ENCODE peak calls at places on chromosome 19, in nine cellular contexts. J is OCI-LY7, U is hepatocyte, N is HCT116, Q is GM23338, Z is GM23248, V is SK-N-SH, K is PC-3, X is neural progenitor cell. T is an unnamed sample. For H3K4me1, the result is how much of the 10 kb centered on the place peaks cover.

GRCh38 chr19:31037311-31037710 is 311.9 kb downstream of the TSHZ3 start:
- DNase-seq in J (no peak), U (no peak), N (no peak), Q (no peak), Z (no peak), V (no peak), K (no peak), X (no peak), T (no peak)

GRCh38 chr19:23560051-23560450 is 127.0 kb downstream of the ZNF675 start:
- DNase-seq in J (no peak), U (no peak), N (no peak), Q (no peak), Z (no peak), V (no peak), K (no peak), X (no peak), T (no peak)

GRCh38 chr19:34317311-34317927 is 47.6 kb upstream of the GPI start:
- DNase-seq in J (peak), U (peak), N (no peak), Q (no peak), Z (peak), V (no peak), K (no peak), X (no peak), T (no peak)

GRCh38 chr19:52622261-52622660 is 15.9 kb downstream of the ZNF83 start:
- DNase-seq in J (no peak), U (peak), N (no peak), Q (peak), Z (no peak), V (no peak), K (no peak), X (peak), T (no peak)

GRCh38 chr19:52343548-52343947 is 7.5 kb downstream of the ZNF610 start:
- DNase-seq in J (peak), U (peak), N (peak), Q (peak), Z (peak), V (peak), K (peak), X (peak), T (peak)

GRCh38 chr19:47036233-47036651 is 12.2 kb downstream of the TMEM160 start:
- DNase-seq in J (no peak), U (peak), N (no peak), Q (no peak), Z (peak), V (no peak), K (peak), X (peak), T (peak)

GRCh38 chr19:20513179-20513934 is 52.2 kb downstream of the ZNF737 start:
- DNase-seq in J (no peak), U (peak), N (no peak), Q (peak), Z (no peak), V (no peak), K (no peak), X (no peak), T (no peak)

GRCh38 chr19:35120492-35120891 is 4.9 kb downstream of the FXYD3 start:
- DNase-seq in J (no peak), U (no peak), N (no peak), Q (no peak), Z (peak), V (no peak), K (peak), X (no peak), T (no peak)

GRCh38 chr19:2309734-2310362 is 1.9 kb upstream of the LINGO3 start:
- DNase-seq in J (no peak), U (no peak), N (no peak), Q (no peak), Z (peak), V (peak), K (peak), X (no peak), T (no peak)

GRCh38 chr19:22807061-22807835 is 23.3 kb upstream of the ZNF99 start:
- DNase-seq in J (no peak), U (no peak), N (no peak), Q (no peak), Z (no peak), V (no peak), K (no peak), X (no peak), T (no peak)

GRCh38 chr19:6470173-6470572 is 6.1 kb downstream of the CRB3 start:
- DNase-seq in J (no peak), U (no peak), N (no peak), Q (peak), Z (no peak), V (no peak), K (no peak), X (no peak), T (no peak)

GRCh38 chr19:42069619-42070293 is at the start of gene GRIK5:
- DNase-seq in J (no peak), U (peak), N (no peak), Q (peak), Z (peak), V (peak), K (no peak), X (peak), T (no peak)
- TF ChIP-seq EZH2phosphoT487 in J (no peak), U (no peak), N (no peak), Q (no peak), Z (no peak), V (no peak), K (no peak), X (no peak), T (no peak)

GRCh38 chr19:38562096-38562495 is 55.7 kb downstream of the MAP4K1 start:
- DNase-seq in J (no peak), U (no peak), N (no peak), Q (no peak), Z (no peak), V (no peak), K (no peak), X (no peak), T (no peak)
- H3K4me1 ChIP-seq in J (under half), U (under half), N (under half), Q (under half), Z (under half), V (under half), K (under half), X (under half), T (under half)

GRCh38 chr19:39949026-39949747 is 14.8 kb upstream of the FCGBP start:
- DNase-seq in J (no peak), U (no peak), N (no peak), Q (no peak), Z (no peak), V (no peak), K (no peak), X (no peak), T (no peak)
- TF ChIP-seq EZH2phosphoT487 in J (no peak), U (no peak), N (no peak), Q (no peak), Z (no peak), V (no peak), K (no peak), X (no peak), T (no peak)

GRCh38 chr19:10283786-10284540 is 2.8 kb upstream of the ICAM4 start:
- DNase-seq in J (no peak), U (no peak), N (no peak), Q (no peak), Z (no peak), V (no peak), K (no peak), X (no peak), T (no peak)

GRCh38 chr19:10283301-10283733 is 3.4 kb upstream of the ICAM4 start:
- DNase-seq in J (no peak), U (peak), N (no peak), Q (no peak), Z (no peak), V (no peak), K (peak), X (no peak), T (no peak)

GRCh38 chr19:10286803-10287737 is at the start of gene ICAM4:
- DNase-seq in J (peak), U (peak), N (no peak), Q (peak), Z (peak), V (peak), K (no peak), X (peak), T (no peak)

GRCh38 chr19:10285393-10285792 is 1.4 kb upstream of the ICAM4 start:
- DNase-seq in J (no peak), U (no peak), N (no peak), Q (no peak), Z (no peak), V (no peak), K (no peak), X (no peak), T (no peak)

GRCh38 chr19:10284641-10285278 is 2.0 kb upstream of the ICAM4 start:
- DNase-seq in J (no peak), U (no peak), N (no peak), Q (no peak), Z (no peak), V (no peak), K (no peak), X (no peak), T (no peak)
- H3K4me1 ChIP-seq in J (under half), U (under half), N (under half), Q (under half), Z (under half), V (under half), K (under half), X (under half), T (under half)

GRCh38 chr19:49836176-49837008 is 14.6 kb upstream of the PTOV1 start:
- DNase-seq in J (no peak), U (no peak), N (no peak), Q (no peak), Z (no peak), V (peak), K (no peak), X (no peak), T (no peak)

GRCh38 chr19:49837009-49837310 is 14.0 kb upstream of the PTOV1 start:
- DNase-seq in J (no peak), U (peak), N (no peak), Q (no peak), Z (no peak), V (no peak), K (no peak), X (no peak), T (no peak)

GRCh38 chr19:49837425-49837824 is 13.5 kb upstream of the PTOV1 start:
- DNase-seq in J (no peak), U (no peak), N (no peak), Q (no peak), Z (no peak), V (no peak), K (no peak), X (no peak), T (no peak)

GRCh38 chr19:49833594-49833993 is 15.5 kb downstream of the MED25 start:
- DNase-seq in J (no peak), U (no peak), N (no peak), Q (no peak), Z (no peak), V (no peak), K (no peak), X (no peak), T (no peak)

GRCh38 chr19:49835562-49835961 is 15.4 kb upstream of the PTOV1 start:
- DNase-seq in J (no peak), U (no peak), N (no peak), Q (no peak), Z (no peak), V (peak), K (no peak), X (no peak), T (no peak)
- TF ChIP-seq EZH2phosphoT487 in J (no peak), U (no peak), N (no peak), Q (no peak), Z (no peak), V (no peak), K (no peak), X (no peak), T (no peak)

GRCh38 chr19:19409235-19410030 is 4.0 kb downstream of the GATAD2A start:
- DNase-seq in J (no peak), U (no peak), N (no peak), Q (peak), Z (no peak), V (no peak), K (peak), X (peak), T (no peak)
- H3K4me1 ChIP-seq in J (under half), U (under half), N (under half), Q (under half), Z (under half), V (under half), K (under half), X (under half), T (under half)

DNA sequence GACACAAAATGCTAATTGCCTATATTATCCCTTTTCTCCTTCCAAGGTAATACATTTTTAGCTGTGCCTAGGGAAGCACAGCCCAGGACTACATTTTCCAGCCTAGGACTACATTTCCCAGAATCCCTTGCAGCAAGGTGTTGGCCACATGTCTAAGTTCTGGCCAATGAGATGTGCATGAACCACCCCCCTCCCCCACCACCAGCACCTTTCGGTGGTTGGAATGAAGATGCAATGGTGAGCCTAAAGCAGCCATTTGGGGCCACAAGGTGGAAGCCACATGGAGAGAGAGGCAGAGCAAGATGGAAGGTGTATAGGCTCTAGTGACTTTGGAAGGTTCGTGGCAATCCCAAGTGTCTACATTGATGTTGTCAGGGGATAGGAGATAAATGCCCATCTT is 16.2 kb downstream of the UNC13A start:
- DNase-seq in J (peak), U (no peak), N (peak), Q (peak), Z (peak), V (peak), K (peak), X (peak), T (peak)
- TF ChIP-seq EZH2phosphoT487 in J (no peak), U (no peak), N (no peak), Q (no peak), Z (no peak), V (no peak), K (no peak), X (no peak), T (no peak)

GRCh38 chr19:48502720-48503018 is 9.0 kb downstream of the LMTK3 start:
- DNase-seq in J (no peak), U (no peak), N (no peak), Q (no peak), Z (no peak), V (no peak), K (no peak), X (no peak), T (no peak)

GRCh38 chr19:48499352-48500090 is 12.1 kb downstream of the LMTK3 start:
- DNase-seq in J (no peak), U (peak), N (no peak), Q (no peak), Z (no peak), V (no peak), K (no peak), X (no peak), T (no peak)

GRCh38 chr19:48501961-48502719 is 9.5 kb downstream of the LMTK3 start:
- DNase-seq in J (peak), U (peak), N (peak), Q (peak), Z (peak), V (peak), K (peak), X (peak), T (peak)

GRCh38 chr19:48501446-48501960 is 10.1 kb downstream of the LMTK3 start:
- DNase-seq in J (peak), U (peak), N (no peak), Q (peak), Z (no peak), V (no peak), K (peak), X (peak), T (peak)

DNA sequence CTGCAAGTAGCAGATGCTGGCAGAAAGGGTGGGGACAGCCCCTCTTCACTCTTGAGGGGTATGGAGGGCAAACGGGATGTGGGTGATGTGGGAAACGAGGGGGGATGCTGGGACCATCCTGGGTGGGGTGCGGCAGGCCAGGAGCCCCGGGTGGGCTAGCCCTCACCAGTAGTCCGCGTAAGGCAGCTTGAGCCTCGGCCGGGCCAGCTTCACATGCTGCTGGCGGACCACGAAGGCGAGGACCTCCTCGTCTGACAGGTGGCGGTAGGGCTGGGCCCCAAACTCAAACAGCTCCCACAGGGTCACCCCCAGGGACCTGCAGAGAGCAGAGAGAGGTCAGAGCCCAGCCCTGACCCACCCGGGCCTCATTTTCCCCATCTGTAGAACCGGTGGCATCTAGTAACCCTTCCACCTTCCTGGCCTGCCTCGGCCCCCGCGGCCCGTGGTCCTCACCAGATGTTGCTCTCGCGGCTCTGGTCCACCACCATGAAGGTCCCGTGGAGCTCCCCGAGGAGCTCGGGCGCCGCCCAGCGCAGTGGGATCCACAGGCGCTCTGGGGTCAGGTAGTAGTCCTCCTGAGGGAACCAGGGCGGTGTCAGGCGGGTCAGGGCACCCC is 10.7 kb downstream of the LMTK3 start:
- DNase-seq in J (no peak), U (no peak), N (no peak), Q (no peak), Z (no peak), V (peak), K (no peak), X (no peak), T (no peak)
- H3K4me1 ChIP-seq in J (under half), U (under half), N (under half), Q (under half), Z (under half), V (under half), K (under half), X (under half), T (under half)

T was measured in MM.1S.